ENCODE peak calls at places on chromosomes 12 and 14, in six cellular contexts. Z is A549; K is stimulated activated CD4-positive, alpha-beta T cell treated with anti-CD3 and anti-CD28 coated beads, Interleukin-4, amount 100 ng/mL, for 48 hours; F is WTC11; C is H4; I is EH. R is an unnamed sample.

GRCh38 chr14:94364964-94365363 is 23.4 kb downstream of the SERPINA1 start:
- DNase-seq in Z (no peak), K (no peak), F (no peak), C (no peak), I (no peak), R (no peak)

GRCh38 chr14:50047274-50047676 is 69.1 kb downstream of the VCPKMT start:
- DNase-seq in Z (no peak), K (no peak), F (no peak), C (no peak), I (no peak), R (no peak)

GRCh38 chr12:89707623-89707991 is 1.0 kb downstream of the ATP2B1 start:
- DNase-seq in Z (no peak), K (peak), F (peak), C (no peak), I (no peak), R (peak)

GRCh38 chr12:12819752-12820311 is 6.7 kb downstream of the DDX47 start:
- DNase-seq in Z (peak), K (no peak), F (no peak), C (peak), I (peak), R (peak)

GRCh38 chr12:130839770-130840355 is 813 bp upstream of the STX2 start:
- DNase-seq in Z (no peak), K (no peak), F (no peak), C (no peak), I (no peak), R (no peak)

GRCh38 chr12:101238806-101239329 is 28.8 kb upstream of the SLC5A8 start:
- DNase-seq in Z (no peak), K (no peak), F (no peak), C (no peak), I (no peak), R (no peak)

GRCh38 chr12:113184098-113184899 is 979 bp downstream of the DDX54 start:
- DNase-seq in Z (no peak), K (no peak), F (no peak), C (no peak), I (no peak), R (no peak)

GRCh38 chr12:110536834-110537604 is 34.9 kb downstream of the RAD9B start:
- DNase-seq in Z (no peak), K (no peak), F (no peak), C (no peak), I (peak), R (no peak)

GRCh38 chr14:103871596-103872480 is 24.5 kb upstream of the PPP1R13B start:
- DNase-seq in Z (peak), K (peak), F (peak), C (no peak), I (peak), R (no peak)

GRCh38 chr12:66235626-66236281 is 46.7 kb downstream of the IRAK3 start:
- DNase-seq in Z (peak), K (no peak), F (no peak), C (peak), I (peak), R (peak)

GRCh38 chr12:7678744-7679143 is 13.0 kb upstream of the APOBEC1 start:
- DNase-seq in Z (no peak), K (no peak), F (no peak), C (peak), I (no peak), R (no peak)

GRCh38 chr14:51145246-51145645 is 50.3 kb upstream of the TRIM9 start:
- DNase-seq in Z (no peak), K (no peak), F (no peak), C (no peak), I (no peak), R (no peak)